ENCODE peak calls at places on chromosomes 3 and 15, in four cellular contexts. G, A, J and X are unnamed samples.
A peak's percentile ranks its signal among the peaks of the same experiment; 100 is the strongest.

GRCh38 chr3:76065975-76066374 is 280.6 kb upstream of the ZNF717 start:
- DNase-seq in G (no peak), A (peak; percentile 32), J (no peak), X (peak; percentile 48)

GRCh38 chr3:146026547-146026946 is 134.4 kb downstream of the PLOD2 start:
- DNase-seq in G (no peak), A (no peak), J (no peak), X (no peak)

GRCh38 chr15:66099950-66100671 is 153.4 kb downstream of the MEGF11 start:
- DNase-seq in G (no peak), A (no peak), J (no peak), X (no peak)

GRCh38 chr3:73086071-73086494 is 24.6 kb downstream of the EBLN2 start:
- DNase-seq in G (no peak), A (peak; percentile 47), J (peak; percentile 66), X (peak; percentile 66)

GRCh38 chr3:52890735-52891134 is 6.6 kb downstream of the STIMATE start:
- DNase-seq in G (no peak), A (peak; percentile 15), J (no peak), X (no peak)

GRCh38 chr15:87633471-87633870 is 623.1 kb downstream of the NTRK3 start:
- DNase-seq in G (no peak), A (no peak), J (no peak), X (no peak)

GRCh38 chr15:79399591-79399990 is 32.5 kb upstream of the MINAR1 start:
- DNase-seq in G (no peak), A (no peak), J (no peak), X (no peak)

GRCh38 chr3:13164893-13165492 is 91.8 kb upstream of the IQSEC1 start:
- DNase-seq in G (no peak), A (no peak), J (no peak), X (no peak)

DNA sequence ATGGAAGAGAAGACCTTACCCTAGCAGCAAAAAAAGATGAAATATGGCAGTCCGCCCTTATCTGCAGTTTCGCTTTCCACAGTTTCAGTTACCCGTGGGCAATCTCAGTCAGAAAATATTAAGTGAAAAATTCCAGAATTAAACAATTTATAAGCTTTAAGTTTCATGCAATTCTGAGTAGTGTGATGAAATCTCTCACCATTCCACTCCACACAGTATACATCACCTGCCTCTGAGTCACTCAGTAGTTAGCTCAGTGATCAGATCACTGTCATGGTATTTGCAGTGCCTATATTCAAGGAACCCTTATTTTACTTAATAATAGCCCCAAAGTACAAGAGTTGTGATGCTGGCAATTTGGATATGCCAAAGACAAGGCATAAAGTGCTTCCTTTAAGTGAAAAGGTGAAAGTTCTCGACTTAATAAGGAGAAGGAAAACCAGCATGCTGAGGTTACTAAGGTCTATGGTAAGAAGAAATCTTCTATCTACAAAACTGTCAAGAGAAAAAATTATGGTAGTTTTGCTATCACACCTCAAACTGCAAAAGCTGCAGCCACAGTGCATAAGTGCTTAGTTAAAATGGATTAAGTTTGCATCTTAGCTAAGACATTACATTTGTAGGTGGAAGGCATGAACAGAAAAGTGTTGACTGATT is 48.1 kb downstream of the HSPBAP1 start:
- DNase-seq in G (no peak), A (peak; percentile 75), J (no peak), X (peak; percentile 91)
- TF ChIP-seq CTCF in G (no peak), A (no peak), J (no peak), X (no peak)

DNA sequence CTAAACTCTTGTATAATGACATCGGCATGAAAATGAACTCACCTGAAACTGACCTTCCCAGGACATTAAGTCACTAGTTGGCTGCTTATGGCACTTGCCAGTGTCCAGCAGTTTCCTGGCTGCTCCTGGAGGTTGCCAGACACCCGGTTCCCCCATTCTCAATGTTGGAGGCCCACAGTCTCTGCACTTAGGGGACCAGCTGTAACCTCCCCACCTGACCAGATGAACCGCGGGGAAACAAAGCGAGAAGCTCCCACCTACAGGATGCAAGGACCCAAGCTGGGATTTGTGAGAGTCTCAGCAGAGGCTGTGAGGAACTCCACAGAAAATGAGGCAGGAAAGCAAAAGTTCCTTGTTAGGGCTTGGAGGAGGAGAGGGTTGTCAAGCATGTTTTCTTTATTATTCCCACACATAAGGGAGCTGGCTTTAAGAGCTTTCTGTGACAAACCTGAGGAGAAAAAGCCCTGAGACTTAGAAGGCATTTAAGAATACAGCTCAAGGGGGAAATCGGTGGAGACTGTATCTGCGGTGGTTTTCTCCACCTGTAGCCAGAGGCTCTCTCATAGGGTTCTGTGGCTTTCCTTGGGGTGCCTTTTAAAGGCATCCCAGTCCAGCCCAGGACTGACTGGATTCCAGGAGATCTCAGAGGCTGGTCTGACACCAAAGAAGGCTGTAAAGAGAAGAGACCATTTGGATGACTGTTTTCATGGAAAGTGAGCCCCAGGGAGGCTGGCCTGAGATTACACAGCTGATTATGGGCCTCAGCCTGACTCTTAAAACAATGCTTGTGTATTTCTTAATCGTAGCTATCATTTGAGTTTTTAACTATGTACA is 4.6 kb downstream of the TPM1 start:
- DNase-seq in G (no peak), A (no peak), J (no peak), X (no peak)
- H3K4me3 ChIP-seq in G (peak overlapping the region; percentile 82), A (peak overlapping the region; percentile 58), J (peak overlapping the region; percentile 93), X (peak overlapping the region; percentile 72)

DNA sequence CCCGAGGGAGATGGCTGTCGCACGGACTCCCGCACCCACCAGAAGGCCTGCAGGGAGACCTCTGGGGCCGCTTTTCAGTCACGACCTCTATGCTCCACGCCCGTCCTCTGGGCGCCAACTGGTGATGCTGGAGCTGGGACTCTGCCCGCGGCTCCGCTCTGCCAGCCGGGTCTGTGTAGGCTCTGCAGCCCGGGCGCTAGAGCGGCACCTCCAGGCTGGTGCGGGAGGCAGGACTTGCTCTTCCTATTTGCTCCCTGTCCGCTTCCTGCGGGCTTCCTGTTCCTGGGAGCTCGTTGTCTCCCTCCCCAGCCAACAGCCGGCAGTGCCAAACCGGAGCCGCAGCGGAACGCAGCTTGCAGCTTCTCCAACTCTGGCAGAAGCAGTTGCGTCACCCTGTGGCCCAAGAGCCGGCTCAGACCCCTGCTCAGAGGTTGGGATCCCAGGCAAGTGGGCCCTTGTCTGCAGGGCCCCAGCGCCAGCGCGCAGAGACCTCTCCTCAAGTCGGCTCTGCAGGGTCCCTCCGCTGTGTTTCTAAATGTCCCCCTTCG is 285.9 kb downstream of the XXYLT1 start:
- DNase-seq in G (peak; percentile 16), A (peak; percentile 75), J (peak; percentile 67), X (peak; percentile 72)
- TF ChIP-seq CTCF in G (peak; percentile 56), A (peak; percentile 48), J (no peak), X (peak; percentile 58)

GRCh38 chr15:31325432-31325975 is 1.1 kb upstream of the KLF13 start:
- DNase-seq in G (no peak), A (no peak), J (peak; percentile 90), X (peak; percentile 40)
- H3K4me3 ChIP-seq in G (peak overlapping the region; percentile 96), A (peak overlapping the region; percentile 57), J (peak overlapping the region; percentile 50), X (peak overlapping the region; percentile 70)